ENCODE peak calls at places on chromosome 1, in eight cellular contexts. R is amygdala; V is PC-9; Q is activated T-helper 1 cell treated with Interleukin-2 at 50 U/mL for 16 hours; C is NCI-H2171; O is effector CD4-positive, alpha-beta T cell; P is CD8-positive, alpha-beta T cell; M is COR-L47. D is an unnamed sample.

GRCh38 chr1:93111561-93111960 is 32.5 kb downstream of the MTF2 start:
- DNase-seq in O (no peak), P (no peak), V (no peak), M (no peak), R (no peak), C (no peak), Q (no peak), D (no peak)

GRCh38 chr1:22238356-22239224 is 95.7 kb upstream of the WNT4 start:
- DNase-seq in Q (no peak), P (no peak), C (no peak), V (no peak), M (no peak), R (no peak), O (no peak), D (no peak)

GRCh38 chr1:33089457-33089856 is 8.5 kb downstream of the AZIN2 start:
- DNase-seq in V (no peak), O (no peak), C (no peak), Q (no peak), M (no peak), R (no peak), P (no peak), D (no peak)

GRCh38 chr1:167533851-167534300 is 15.5 kb upstream of the CD247 start:
- DNase-seq in O (peak; percentile 48), M (peak; percentile 44), C (peak; percentile 32), V (peak; percentile 52), R (peak; percentile 45), Q (peak; percentile 39), P (peak; percentile 44), D (peak; percentile 36)

GRCh38 chr1:67831850-67832513 is 1.3 kb downstream of the GNG12 start:
- DNase-seq in O (no peak), Q (no peak), M (peak; percentile 44), R (peak; percentile 14), V (peak; percentile 80), C (peak; percentile 42), P (no peak), D (no peak)

GRCh38 chr1:5837976-5838653 is 154.1 kb downstream of the NPHP4 start:
- DNase-seq in M (no peak), C (no peak), P (no peak), Q (no peak), V (no peak), O (no peak), R (no peak), D (no peak)

GRCh38 chr1:27399251-27399885 is 6.9 kb downstream of the GPR3 start:
- DNase-seq in C (no peak), P (no peak), V (no peak), O (no peak), R (no peak), M (no peak), Q (no peak), D (no peak)

GRCh38 chr1:1873186-1873585 is 17.7 kb downstream of the GNB1 start:
- DNase-seq in O (no peak), C (no peak), R (no peak), M (no peak), V (no peak), P (no peak), Q (no peak), D (no peak)

GRCh38 chr1:60343736-60344135 is 270.2 kb upstream of the C1orf87 start:
- DNase-seq in R (no peak), O (no peak), C (no peak), M (no peak), V (no peak), Q (no peak), P (no peak), D (no peak)